ENCODE peak calls at places on chromosome 12, in five cellular contexts. N, W, Q, O and T are unnamed samples.

GRCh38 chr12:7081037-7081436 is 11.2 kb downstream of the C1R start:
- DNase-seq in N (no peak), W (no peak), Q (no peak), O (no peak), T (no peak)

GRCh38 chr12:4858385-4858784 is 51.3 kb upstream of the KCNA1 start:
- DNase-seq in N (peak; percentile 77), W (peak; percentile 65), Q (no peak), O (no peak), T (peak; percentile 41)

GRCh38 chr12:16062611-16063010 is 151.5 kb downstream of the DERA start:
- DNase-seq in N (no peak), W (no peak), Q (no peak), O (no peak), T (no peak)

GRCh38 chr12:112305951-112306350 is 76.3 kb downstream of the HECTD4 start:
- DNase-seq in N (no peak), W (no peak), Q (no peak), O (no peak), T (no peak)

GRCh38 chr12:103560604-103561101 is 26.4 kb upstream of the STAB2 start:
- DNase-seq in N (no peak), W (peak; percentile 86), Q (peak; percentile 98), O (no peak), T (no peak)

GRCh38 chr12:28946361-28946760 is 202.7 kb upstream of the FAR2 start:
- DNase-seq in N (no peak), W (no peak), Q (no peak), O (no peak), T (no peak)

GRCh38 chr12:93773122-93773871 is 96.1 kb downstream of the CRADD start:
- DNase-seq in N (no peak), W (no peak), Q (peak; percentile 34), O (no peak), T (no peak)

GRCh38 chr12:69401940-69402339 is 42.4 kb downstream of the YEATS4 start:
- DNase-seq in N (no peak), W (no peak), Q (no peak), O (no peak), T (no peak)

GRCh38 chr12:120925740-120926563 is 21.8 kb upstream of the SPPL3 start:
- DNase-seq in N (peak; percentile 97), W (peak; percentile 83), Q (no peak), O (no peak), T (no peak)

GRCh38 chr12:102052192-102053061 is 9.4 kb downstream of the WASHC3 start:
- DNase-seq in N (peak; percentile 48), W (no peak), Q (no peak), O (no peak), T (no peak)

GRCh38 chr12:65755596-65755978 is 68.7 kb upstream of the HMGA2 start:
- DNase-seq in N (no peak), W (no peak), Q (peak; percentile 36), O (no peak), T (no peak)

GRCh38 chr12:96221391-96221790 is 27.2 kb downstream of the ELK3 start:
- DNase-seq in N (no peak), W (no peak), Q (no peak), O (no peak), T (no peak)

GRCh38 chr12:5648692-5649338 is 216.9 kb downstream of the NTF3 start:
- DNase-seq in N (peak; percentile 80), W (peak; percentile 85), Q (peak; percentile 58), O (peak; percentile 43), T (peak; percentile 43)

GRCh38 chr12:58416211-58416610 is 474.8 kb downstream of the ATP23 start:
- DNase-seq in N (no peak), W (no peak), Q (peak; percentile 88), O (no peak), T (no peak)
- H3K4ac ChIP-seq in N (no peak overlapping the region), W (no peak overlapping the region), Q (peak overlapping the region; percentile 96), O (no peak overlapping the region), T (no peak overlapping the region)

GRCh38 chr12:124569375-124570148 is 2.1 kb upstream of the NCOR2 start:
- DNase-seq in N (no peak), W (no peak), Q (no peak), O (no peak), T (no peak)
- H3K27ac ChIP-seq in N (no peak overlapping the region), W (no peak overlapping the region), Q (no peak overlapping the region), O (no peak overlapping the region), T (no peak overlapping the region)

GRCh38 chr12:62588916-62589315 is 122.3 kb downstream of the MON2 start:
- DNase-seq in N (no peak), W (no peak), Q (peak; percentile 45), O (no peak), T (no peak)
- H3K4me1 ChIP-seq in N (no peaks in the 10 kb centered on the region), W (no peaks in the 10 kb centered on the region), Q (peaks cover 5% of the 10 kb centered on the region), O (no peaks in the 10 kb centered on the region), T (peaks cover 11% of the 10 kb centered on the region)

GRCh38 chr12:109464642-109465351 is 12.3 kb downstream of the KCTD10 start:
- DNase-seq in N (no peak), W (no peak), Q (no peak), O (no peak), T (no peak)
- H3K4ac ChIP-seq in N (no peak overlapping the region), W (no peak overlapping the region), Q (peak overlapping the region; percentile 99), O (no peak overlapping the region), T (no peak overlapping the region)

DNA sequence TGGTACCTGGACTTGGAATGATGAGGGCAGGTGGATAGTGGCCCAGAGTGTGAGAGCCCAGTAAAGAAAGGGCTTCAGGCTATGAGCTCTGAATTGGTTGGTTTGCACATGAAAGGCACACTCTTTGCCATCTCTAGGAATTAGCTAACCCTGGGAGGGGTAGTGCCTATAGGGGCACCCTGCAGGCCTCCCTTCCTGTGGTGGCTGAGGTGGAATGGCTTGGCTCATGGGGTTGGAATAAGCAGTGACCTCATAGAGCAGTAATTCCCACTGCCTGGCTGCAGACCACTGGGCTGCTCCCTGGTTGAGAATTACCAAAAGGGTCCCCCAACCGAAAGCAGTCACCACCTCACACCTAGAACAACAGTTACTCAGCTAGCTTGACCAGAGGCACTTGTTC is 42.7 kb downstream of the ASCL4 start:
- DNase-seq in N (peak; percentile 69), W (no peak), Q (no peak), O (no peak), T (no peak)
- H3K27ac ChIP-seq in N (no peak overlapping the region), W (no peak overlapping the region), Q (no peak overlapping the region), O (no peak overlapping the region), T (no peak overlapping the region)

GRCh38 chr12:10368206-10369171 is 21.4 kb downstream of the KLRK1 start:
- DNase-seq in N (no peak), W (no peak), Q (no peak), O (no peak), T (no peak)

GRCh38 chr12:10363922-10364838 is 25.7 kb downstream of the KLRK1 start:
- DNase-seq in N (no peak), W (peak; percentile 63), Q (peak; percentile 41), O (no peak), T (no peak)

GRCh38 chr12:10364839-10365681 is 24.8 kb downstream of the KLRK1 start:
- DNase-seq in N (peak; percentile 79), W (peak; percentile 93), Q (peak; percentile 84), O (no peak), T (peak; percentile 21)

GRCh38 chr12:10365716-10366433 is 24.0 kb downstream of the KLRK1 start:
- DNase-seq in N (no peak), W (peak; percentile 42), Q (peak; percentile 33), O (no peak), T (no peak)

DNA sequence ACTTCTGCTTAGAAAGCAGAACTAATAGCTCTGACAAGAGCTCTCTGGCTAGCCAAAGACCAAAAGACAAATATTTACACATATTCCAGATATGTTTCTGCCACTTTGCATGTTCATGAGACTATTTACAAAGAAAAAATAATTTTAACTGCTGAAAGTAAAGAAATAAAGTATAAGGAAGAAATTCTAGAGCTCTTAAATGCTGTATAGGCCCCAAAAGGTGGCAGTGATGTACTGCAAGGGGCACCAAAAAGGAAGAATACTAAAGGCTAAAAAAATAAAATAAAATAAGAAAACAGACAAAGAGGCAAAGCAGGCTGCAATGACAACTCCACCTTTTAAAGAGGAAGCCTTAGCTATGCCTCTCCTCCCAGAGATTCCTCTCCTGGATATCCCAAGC is 23.0 kb downstream of the KLRK1 start:
- DNase-seq in N (no peak), W (peak; percentile 49), Q (no peak), O (no peak), T (no peak)
- H3K4me1 ChIP-seq in N (peaks cover 20% of the 10 kb centered on the region), W (peaks cover 12% of the 10 kb centered on the region), Q (peaks cover 22% of the 10 kb centered on the region), O (peaks cover 33% of the 10 kb centered on the region), T (peaks cover 26% of the 10 kb centered on the region)

GRCh38 chr12:95003213-95003920 is at the start of gene NDUFA12:
- DNase-seq in N (peak; percentile 98), W (peak; percentile 98), Q (peak; percentile 96), O (peak; percentile 96), T (peak; percentile 87)
- H3K4ac ChIP-seq in N (no peak within 1 kb of the TSS), W (peak within 1 kb of the TSS; percentile 8), Q (peak within 1 kb of the TSS; percentile 79), O (no peak within 1 kb of the TSS), T (no peak within 1 kb of the TSS)

GRCh38 chr12:50927356-50927755 is 25.0 kb upstream of the HIGD1C start:
- DNase-seq in N (no peak), W (no peak), Q (no peak), O (no peak), T (no peak)
- H3K27ac ChIP-seq in N (no peak overlapping the region), W (no peak overlapping the region), Q (no peak overlapping the region), O (no peak overlapping the region), T (no peak overlapping the region)

DNA sequence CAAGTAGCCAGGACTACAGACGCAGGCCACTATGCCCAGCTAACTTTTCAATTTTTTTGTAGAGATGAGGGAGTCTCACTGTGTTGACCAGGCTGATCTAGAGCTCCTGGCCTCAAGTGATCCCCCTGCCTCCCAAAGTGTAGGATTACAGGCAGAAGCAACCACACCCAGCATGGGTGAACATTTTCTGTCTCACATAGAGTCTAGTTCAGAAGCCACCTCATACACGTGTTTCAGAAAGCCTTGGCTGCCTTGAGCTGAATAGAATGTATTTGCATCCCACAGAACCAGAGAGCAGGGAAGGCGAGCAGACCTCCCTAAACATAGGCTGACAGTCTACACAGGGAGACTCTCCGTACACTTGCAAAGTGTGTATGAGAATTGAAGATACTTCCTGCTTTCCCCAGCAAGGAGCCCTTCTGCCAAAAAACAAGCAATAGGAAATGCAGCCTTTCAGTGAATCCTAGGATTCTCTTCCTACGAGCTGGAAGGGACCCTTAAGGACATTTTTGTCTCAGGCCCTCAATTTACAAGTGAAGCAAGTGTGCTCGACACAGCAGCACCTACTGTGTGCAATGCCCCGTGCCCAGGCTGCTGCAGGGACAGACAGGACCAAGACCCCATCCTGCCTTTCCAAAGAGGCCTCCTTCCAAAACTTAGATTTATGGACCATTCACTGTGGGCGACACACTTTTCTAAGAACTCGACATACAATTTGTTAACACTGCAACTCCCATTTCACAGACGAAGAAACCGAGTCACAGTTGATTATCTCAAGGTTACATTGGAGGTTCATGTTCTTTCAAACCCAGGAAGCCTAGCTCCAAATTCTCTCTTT is 11.2 kb downstream of the NUAK1 start:
- DNase-seq in N (no peak), W (no peak), Q (peak; percentile 16), O (no peak), T (no peak)
- H3K4me1 ChIP-seq in N (peaks cover 18% of the 10 kb centered on the region), W (peaks cover 30% of the 10 kb centered on the region), Q (peaks cover 16% of the 10 kb centered on the region), O (peaks cover 39% of the 10 kb centered on the region), T (peaks cover 30% of the 10 kb centered on the region)